ENCODE peak calls at places on chromosomes 1 and 21, in four cellular contexts. L is psoas muscle; N is CD8-positive, alpha-beta T cell; E is stomach. R is an unnamed sample. For H3K4me1, the result is how much of the 10 kb centered on the place peaks cover.

GRCh38 chr1:63663301-63663700 is 70.1 kb downstream of the PGM1 start:
- DNase-seq in L (no peak), N (no peak), E (no peak), R (no peak)

GRCh38 chr21:44686843-44687561 is 5.0 kb upstream of the KRTAP12-1 start:
- DNase-seq in L (no peak), N (no peak), E (no peak), R (no peak)

GRCh38 chr1:112791723-112792104 is 76.6 kb upstream of the PPM1J start:
- DNase-seq in L (no peak), N (no peak), E (no peak), R (no peak)

GRCh38 chr1:27831568-27832410 is 1.2 kb downstream of the PPP1R8 start:
- DNase-seq in L (no peak), N (no peak), E (no peak), R (no peak)

GRCh38 chr1:7116001-7116400 is 330.7 kb downstream of the CAMTA1 start:
- DNase-seq in L (no peak), N (no peak), E (no peak), R (no peak)

GRCh38 chr1:232901255-232901654 is 49.2 kb upstream of the NTPCR start:
- DNase-seq in L (no peak), N (no peak), E (no peak), R (no peak)

GRCh38 chr1:207323425-207323976 is 2.0 kb downstream of the CD55 start:
- DNase-seq in L (no peak), N (no peak), E (no peak), R (no peak)

GRCh38 chr1:66503841-66504470 is 30.0 kb upstream of the SGIP1 start:
- DNase-seq in L (no peak), N (no peak), E (peak), R (no peak)

GRCh38 chr1:97560714-97561113 is 360.1 kb downstream of the DPYD start:
- DNase-seq in L (no peak), N (no peak), E (no peak), R (no peak)

GRCh38 chr1:10502206-10502605 is 27.5 kb downstream of the PEX14 start:
- DNase-seq in L (no peak), N (no peak), E (no peak), R (no peak)

GRCh38 chr1:153534933-153535663 is 693 bp downstream of the S100A6 start:
- DNase-seq in L (peak), N (peak), E (peak), R (peak)

GRCh38 chr1:95640746-95641145 is 406.7 kb downstream of the RWDD3 start:
- DNase-seq in L (no peak), N (no peak), E (peak), R (no peak)

GRCh38 chr1:175200626-175201025 is 8.1 kb upstream of the KIAA0040 start:
- DNase-seq in L (no peak), N (no peak), E (no peak), R (no peak)

GRCh38 chr1:198254521-198254920 is 97.7 kb downstream of the NEK7 start:
- DNase-seq in L (no peak), N (no peak), E (no peak), R (no peak)

GRCh38 chr1:8727809-8728213 is 89.6 kb downstream of the RERE start:
- DNase-seq in L (peak), N (no peak), E (no peak), R (no peak)

GRCh38 chr1:86394416-86394815 is 1.7 kb downstream of the ODF2L start:
- DNase-seq in L (no peak), N (no peak), E (no peak), R (no peak)

GRCh38 chr1:47951026-47951425 is 46.2 kb downstream of the TRABD2B start:
- DNase-seq in L (no peak), N (no peak), E (no peak), R (no peak)

GRCh38 chr1:185972096-185972875 is 238.1 kb downstream of the HMCN1 start:
- DNase-seq in L (no peak), N (no peak), E (no peak), R (no peak)

GRCh38 chr21:45873866-45874265 is 107.7 kb upstream of the COL6A1 start:
- DNase-seq in L (no peak), N (no peak), E (no peak), R (peak)

GRCh38 chr1:101566883-101567538 is 330.2 kb downstream of the S1PR1 start:
- DNase-seq in L (no peak), N (no peak), E (no peak), R (no peak)

GRCh38 chr1:50251592-50252165 is 143.0 kb downstream of the ELAVL4 start:
- DNase-seq in L (no peak), N (no peak), E (no peak), R (no peak)

GRCh38 chr1:227043755-227044154 is 103.7 kb downstream of the COQ8A start:
- DNase-seq in L (no peak), N (no peak), E (no peak), R (no peak)

GRCh38 chr1:75203415-75204277 is 69.5 kb downstream of the LHX8 start:
- DNase-seq in L (no peak), N (no peak), E (no peak), R (no peak)

GRCh38 chr1:18390953-18391352 is 89.8 kb upstream of the KLHDC7A start:
- DNase-seq in L (no peak), N (no peak), E (no peak), R (no peak)

GRCh38 chr21:39136711-39137110 is 46.5 kb downstream of the PSMG1 start:
- DNase-seq in L (no peak), N (no peak), E (no peak), R (no peak)

GRCh38 chr1:165364432-165365133 is 8.1 kb upstream of the LMX1A start:
- DNase-seq in L (peak), N (no peak), E (no peak), R (no peak)

GRCh38 chr1:152495066-152495675 is 15.4 kb upstream of the LCE5A start:
- DNase-seq in L (no peak), N (no peak), E (no peak), R (no peak)

GRCh38 chr1:238639861-238640260 is 746.5 kb upstream of the CHRM3 start:
- DNase-seq in L (no peak), N (no peak), E (no peak), R (no peak)

GRCh38 chr1:54543729-54544496 is 4.1 kb upstream of the ACOT11 start:
- DNase-seq in L (no peak), N (no peak), E (no peak), R (no peak)

GRCh38 chr1:44645466-44646244 is 28.6 kb downstream of the TMEM53 start:
- DNase-seq in L (peak), N (no peak), E (peak), R (no peak)

GRCh38 chr1:36464605-36465393 is 615 bp upstream of the MRPS15 start:
- DNase-seq in L (no peak), N (no peak), E (no peak), R (no peak)

GRCh38 chr1:218478336-218478735 is 133.2 kb downstream of the TGFB2 start:
- DNase-seq in L (no peak), N (no peak), E (no peak), R (no peak)

GRCh38 chr1:50968884-50969610 is 998 bp upstream of the CDKN2C start:
- DNase-seq in L (peak), N (peak), E (peak), R (peak)

GRCh38 chr1:47210666-47211065 is 20.8 kb upstream of the PDZK1IP1 start:
- DNase-seq in L (no peak), N (no peak), E (no peak), R (no peak)

GRCh38 chr1:171142081-171142450 is 43.0 kb upstream of the FMO2 start:
- DNase-seq in L (peak), N (no peak), E (no peak), R (no peak)
- H3K4me1 ChIP-seq in L (under half), N (under half), E (under half), R (under half)

GRCh38 chr1:205065666-205066065 is 18.6 kb downstream of the TMEM81 start:
- DNase-seq in L (peak), N (no peak), E (no peak), R (peak)

GRCh38 chr1:205068001-205068400 is 16.3 kb downstream of the TMEM81 start:
- DNase-seq in L (peak), N (no peak), E (no peak), R (no peak)

GRCh38 chr1:205067031-205067430 is 17.2 kb downstream of the TMEM81 start:
- DNase-seq in L (peak), N (no peak), E (no peak), R (peak)

GRCh38 chr1:205064741-205065316 is 19.4 kb downstream of the TMEM81 start:
- DNase-seq in L (peak), N (no peak), E (no peak), R (no peak)

DNA sequence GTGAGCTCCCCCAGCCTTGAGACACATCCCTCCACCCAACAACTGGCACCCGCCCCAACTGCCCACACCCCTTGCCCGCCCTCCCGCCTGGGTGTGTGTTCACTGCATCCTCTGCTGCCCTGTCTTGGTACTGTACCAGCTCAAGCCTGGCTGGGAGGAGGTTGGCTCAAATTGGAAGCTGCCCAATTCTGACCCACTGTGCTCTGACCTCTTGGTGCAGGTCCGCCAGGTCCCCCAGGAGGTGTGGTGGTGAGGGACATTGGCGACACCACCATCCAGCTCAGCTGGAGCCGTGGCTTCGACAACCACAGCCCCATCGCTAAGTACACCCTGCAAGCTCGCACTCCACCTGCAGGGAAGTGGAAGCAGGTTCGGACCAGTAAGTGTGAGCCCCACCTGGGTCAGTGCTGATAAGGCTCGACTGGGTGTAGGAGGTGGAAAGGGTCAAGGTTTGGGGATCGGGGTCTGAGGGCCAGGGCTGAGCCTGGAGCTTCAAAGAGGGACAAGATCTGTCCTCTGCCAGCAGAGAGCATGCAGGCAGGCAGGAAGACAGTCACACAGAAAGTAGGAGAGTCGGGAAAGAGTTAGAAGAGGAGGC is 17.9 kb downstream of the TMEM81 start:
- DNase-seq in L (peak), N (no peak), E (no peak), R (peak)
- TF ChIP-seq CTCF in L (no peak), N (no peak), E (no peak), R (no peak)

GRCh38 chr1:177983824-177984528 is 14.1 kb upstream of the SEC16B start:
- DNase-seq in L (peak), N (no peak), E (no peak), R (peak)

GRCh38 chr1:177981186-177981585 is 11.3 kb upstream of the SEC16B start:
- DNase-seq in L (no peak), N (no peak), E (no peak), R (no peak)

GRCh38 chr1:177979272-177979671 is 9.4 kb upstream of the SEC16B start:
- DNase-seq in L (no peak), N (no peak), E (no peak), R (no peak)

GRCh38 chr1:177984761-177985160 is 14.9 kb upstream of the SEC16B start:
- DNase-seq in L (no peak), N (no peak), E (no peak), R (no peak)

GRCh38 chr1:177983087-177983823 is 13.4 kb upstream of the SEC16B start:
- DNase-seq in L (no peak), N (no peak), E (no peak), R (no peak)
- H3K27ac ChIP-seq in L (no peak), N (no peak), E (no peak), R (no peak)

GRCh38 chr1:201650608-201650933 is 111.6 kb downstream of the NAV1 start:
- DNase-seq in L (no peak), N (no peak), E (no peak), R (no peak)
- H3K4me1 ChIP-seq in L (under half), N (under half), E (under half), R (under half)

DNA sequence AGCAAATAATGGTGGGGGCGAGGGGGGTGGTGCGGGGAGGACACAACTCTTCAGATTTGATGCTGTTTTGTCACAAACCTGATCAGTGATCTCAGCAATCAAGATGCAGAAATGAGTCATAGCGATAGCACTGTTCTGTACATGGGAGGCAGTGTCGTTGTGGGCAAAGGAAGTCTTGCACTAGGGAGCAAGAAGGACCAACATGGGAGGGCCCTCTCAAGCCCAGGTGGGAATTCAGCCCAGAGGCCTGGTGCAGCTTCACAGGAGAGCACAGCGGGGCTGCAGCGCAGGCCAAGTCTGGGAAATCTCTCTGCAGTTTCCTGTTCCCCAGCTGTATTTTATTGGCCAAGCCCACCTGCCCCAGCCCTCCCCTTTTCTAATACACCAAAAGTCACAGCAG is 422.4 kb downstream of the PLPP3 start:
- DNase-seq in L (peak), N (no peak), E (no peak), R (no peak)
- TF ChIP-seq CTCF in L (no peak), N (no peak), E (no peak), R (no peak)

DNA sequence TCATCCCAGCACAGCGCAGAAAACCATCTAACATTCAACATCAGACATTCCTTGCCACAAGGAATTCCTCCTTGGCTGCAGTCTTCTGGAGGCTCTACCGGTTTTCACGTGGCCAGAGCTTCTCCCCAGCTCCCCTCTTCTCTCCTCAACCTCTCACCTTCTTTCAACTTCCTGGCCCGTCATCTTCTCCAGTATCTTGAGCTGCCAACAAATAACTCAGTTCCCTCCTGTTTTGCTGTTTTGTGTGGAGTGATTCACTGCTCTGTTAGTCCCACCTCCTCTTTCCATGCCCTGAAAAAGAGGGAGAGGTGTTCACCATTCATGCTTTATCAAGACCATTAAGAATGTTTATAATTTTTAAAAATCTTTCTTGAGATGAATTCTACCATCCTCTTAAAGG is 32.6 kb downstream of the PIGM start:
- DNase-seq in L (no peak), N (no peak), E (no peak), R (no peak)
- H3K27ac ChIP-seq in L (no peak), N (no peak), E (no peak), R (no peak)

DNA sequence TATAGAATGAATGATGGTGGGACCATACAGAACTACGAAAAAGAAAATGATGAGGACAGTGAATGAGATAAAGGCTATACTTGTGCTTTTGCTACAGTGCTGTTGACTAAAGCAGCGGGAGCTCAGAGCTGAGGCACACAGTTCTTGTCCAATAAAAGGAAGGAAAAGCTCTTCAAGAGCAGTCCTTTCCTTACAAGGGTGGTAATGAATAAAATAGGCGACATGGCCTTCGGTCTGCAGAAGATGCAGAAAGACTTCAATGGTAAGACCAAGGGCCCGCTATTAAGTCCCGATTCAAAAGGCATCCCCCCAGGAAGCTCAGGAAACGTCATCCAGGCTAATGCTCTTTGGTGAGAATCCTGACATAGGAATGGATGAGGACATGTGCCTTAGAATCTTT is 44.4 kb downstream of the GNG12 start:
- DNase-seq in L (no peak), N (no peak), E (no peak), R (no peak)
- H3K4me1 ChIP-seq in L (under half), N (under half), E (under half), R (under half)

GRCh38 chr21:42257091-42257760 is 38.3 kb downstream of the ABCG1 start:
- DNase-seq in L (peak), N (no peak), E (no peak), R (no peak)

GRCh38 chr21:42258150-42258884 is 39.4 kb downstream of the ABCG1 start:
- DNase-seq in L (peak), N (peak), E (peak), R (peak)

GRCh38 chr21:42260121-42260520 is 41.2 kb downstream of the ABCG1 start:
- DNase-seq in L (peak), N (no peak), E (no peak), R (no peak)

GRCh38 chr21:42256316-42256715 is 37.4 kb downstream of the ABCG1 start:
- DNase-seq in L (peak), N (no peak), E (no peak), R (no peak)

DNA sequence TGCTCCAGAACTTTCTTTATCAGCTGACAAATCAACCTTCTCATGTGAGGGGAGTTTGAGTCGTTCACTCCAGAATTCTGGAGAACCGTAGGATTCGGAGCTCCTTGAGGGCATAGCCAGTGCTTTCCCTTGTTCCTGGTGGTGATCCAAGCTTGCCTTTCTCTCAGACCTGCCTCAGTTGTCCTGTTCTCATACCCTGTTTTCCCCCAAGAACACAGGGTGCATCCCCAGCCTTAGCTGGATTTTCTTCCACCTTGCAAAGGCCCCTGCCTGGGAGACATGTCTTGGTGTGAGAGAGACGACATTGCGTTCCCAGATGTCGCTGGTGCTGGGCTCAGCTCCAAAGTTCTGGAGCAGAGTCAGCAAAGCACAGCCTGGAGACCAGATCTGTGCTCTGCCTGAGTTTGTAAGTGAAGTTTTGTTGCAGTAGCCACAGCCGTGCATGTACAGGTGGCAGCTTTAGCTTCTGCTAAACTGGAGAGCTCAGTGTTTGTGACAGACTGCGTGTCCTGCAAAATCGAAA is 40.0 kb downstream of the ABCG1 start:
- DNase-seq in L (peak), N (no peak), E (no peak), R (peak)
- TF ChIP-seq CTCF in L (no peak), N (peak), E (no peak), R (no peak)

GRCh38 chr1:11934295-11935039 is at the start of gene PLOD1:
- DNase-seq in L (peak), N (peak), E (peak), R (peak)
- H3K27ac ChIP-seq in L (peak), N (peak), E (peak), R (peak)

DNA sequence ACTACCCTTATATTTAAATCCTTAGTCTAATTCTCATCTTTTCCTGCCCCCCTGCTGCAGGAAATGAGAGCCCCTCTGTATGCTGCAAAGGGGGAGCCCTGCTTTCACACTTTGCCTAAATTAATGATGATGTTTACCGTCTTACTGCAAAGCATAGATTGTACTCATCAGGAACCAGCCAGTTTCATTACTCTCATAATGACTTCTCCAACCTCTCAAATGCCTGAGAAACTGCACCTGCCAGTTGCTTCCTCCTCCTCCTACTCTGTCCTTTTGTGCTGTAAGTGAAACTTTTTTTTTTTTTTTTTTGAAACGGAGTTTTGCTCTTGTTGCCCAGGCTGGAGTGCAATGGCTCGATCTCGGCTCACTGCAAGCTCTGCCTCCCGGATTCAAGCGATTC is 101.7 kb downstream of the ADSS2 start:
- DNase-seq in L (no peak), N (no peak), E (no peak), R (no peak)
- H3K4me1 ChIP-seq in L (under half), N (under half), E (under half), R (under half)

R was measured in left lung.